ENCODE peak calls at places on chromosomes 13 and 19, in eight cellular contexts. One of them, this sample, is unnamed.

GRCh38 chr19:52592301-52592700 is 22.2 kb downstream of the ZNF701 start:
- DNase-seq in KG1: no peak
- DNase-seq in NCI-H1092 treated with DMSO at 0.1 percent for 48 hours: no peak
- DNase-seq in iris pigment epithelial cell: no peak
- DNase-seq in endodermal cell: no peak
- DNase-seq in GM10248: no peak
- DNase-seq in CD8-positive, alpha-beta memory T cell: no peak
- DNase-seq in germinal center: no peak
- DNase-seq in this sample: no peak

GRCh38 chr19:16327911-16328823 is 3.5 kb downstream of the KLF2 start:
- DNase-seq in KG1: peak
- DNase-seq in NCI-H1092 treated with DMSO at 0.1 percent for 48 hours: no peak
- DNase-seq in iris pigment epithelial cell: peak
- DNase-seq in endodermal cell: no peak
- DNase-seq in GM10248: no peak
- DNase-seq in CD8-positive, alpha-beta memory T cell: peak
- DNase-seq in germinal center: peak
- DNase-seq in this sample: no peak

GRCh38 chr19:30371960-30372824 is at the start of gene ZNF536:
- DNase-seq in KG1: no peak
- DNase-seq in NCI-H1092 treated with DMSO at 0.1 percent for 48 hours: no peak
- DNase-seq in iris pigment epithelial cell: no peak
- DNase-seq in endodermal cell: no peak
- DNase-seq in GM10248: no peak
- DNase-seq in CD8-positive, alpha-beta memory T cell: no peak
- DNase-seq in germinal center: no peak
- DNase-seq in this sample: no peak

GRCh38 chr13:104773775-104774174 is 1707.6 kb upstream of the SLC10A2 start:
- DNase-seq in KG1: peak
- DNase-seq in NCI-H1092 treated with DMSO at 0.1 percent for 48 hours: peak
- DNase-seq in iris pigment epithelial cell: peak
- DNase-seq in endodermal cell: no peak
- DNase-seq in GM10248: no peak
- DNase-seq in CD8-positive, alpha-beta memory T cell: no peak
- DNase-seq in germinal center: no peak
- DNase-seq in this sample: peak

GRCh38 chr13:101661839-101662238 is 209.4 kb downstream of the ITGBL1 start:
- DNase-seq in KG1: no peak
- DNase-seq in NCI-H1092 treated with DMSO at 0.1 percent for 48 hours: no peak
- DNase-seq in iris pigment epithelial cell: no peak
- DNase-seq in endodermal cell: no peak
- DNase-seq in GM10248: no peak
- DNase-seq in CD8-positive, alpha-beta memory T cell: no peak
- DNase-seq in germinal center: no peak
- DNase-seq in this sample: no peak

GRCh38 chr19:36604656-36605100 is 435 bp upstream of the ZNF382 start:
- DNase-seq in KG1: peak
- DNase-seq in NCI-H1092 treated with DMSO at 0.1 percent for 48 hours: peak
- DNase-seq in iris pigment epithelial cell: peak
- DNase-seq in endodermal cell: peak
- DNase-seq in GM10248: peak
- DNase-seq in CD8-positive, alpha-beta memory T cell: peak
- DNase-seq in germinal center: peak
- DNase-seq in this sample: peak

GRCh38 chr13:114019367-114019766 is 45.5 kb upstream of the C13orf46 start:
- DNase-seq in KG1: no peak
- DNase-seq in NCI-H1092 treated with DMSO at 0.1 percent for 48 hours: no peak
- DNase-seq in iris pigment epithelial cell: no peak
- DNase-seq in endodermal cell: peak
- DNase-seq in GM10248: no peak
- DNase-seq in CD8-positive, alpha-beta memory T cell: no peak
- DNase-seq in germinal center: peak
- DNase-seq in this sample: no peak

GRCh38 chr13:31124225-31124624 is 37.5 kb downstream of the HSPH1 start:
- DNase-seq in KG1: no peak
- DNase-seq in NCI-H1092 treated with DMSO at 0.1 percent for 48 hours: no peak
- DNase-seq in iris pigment epithelial cell: no peak
- DNase-seq in endodermal cell: no peak
- DNase-seq in GM10248: no peak
- DNase-seq in CD8-positive, alpha-beta memory T cell: no peak
- DNase-seq in germinal center: no peak
- DNase-seq in this sample: no peak

GRCh38 chr13:47816835-47817234 is 184.2 kb downstream of the SUCLA2 start:
- DNase-seq in KG1: no peak
- DNase-seq in NCI-H1092 treated with DMSO at 0.1 percent for 48 hours: no peak
- DNase-seq in iris pigment epithelial cell: no peak
- DNase-seq in endodermal cell: peak
- DNase-seq in GM10248: no peak
- DNase-seq in CD8-positive, alpha-beta memory T cell: no peak
- DNase-seq in germinal center: no peak
- DNase-seq in this sample: no peak

GRCh38 chr19:11338164-11338563 is 1.3 kb downstream of the RAB3D start:
- DNase-seq in KG1: no peak
- DNase-seq in NCI-H1092 treated with DMSO at 0.1 percent for 48 hours: no peak
- DNase-seq in iris pigment epithelial cell: no peak
- DNase-seq in endodermal cell: no peak
- DNase-seq in GM10248: no peak
- DNase-seq in CD8-positive, alpha-beta memory T cell: no peak
- DNase-seq in germinal center: no peak
- DNase-seq in this sample: no peak

GRCh38 chr19:51367565-51368365 is 1.0 kb downstream of the CLDND2 start:
- DNase-seq in KG1: peak
- DNase-seq in NCI-H1092 treated with DMSO at 0.1 percent for 48 hours: peak
- DNase-seq in iris pigment epithelial cell: peak
- DNase-seq in endodermal cell: peak
- DNase-seq in GM10248: peak
- DNase-seq in CD8-positive, alpha-beta memory T cell: peak
- DNase-seq in germinal center: peak
- DNase-seq in this sample: peak

GRCh38 chr13:21395953-21396352 is 63.1 kb downstream of the ZDHHC20 start:
- DNase-seq in KG1: no peak
- DNase-seq in NCI-H1092 treated with DMSO at 0.1 percent for 48 hours: no peak
- DNase-seq in iris pigment epithelial cell: no peak
- DNase-seq in endodermal cell: no peak
- DNase-seq in GM10248: no peak
- DNase-seq in CD8-positive, alpha-beta memory T cell: no peak
- DNase-seq in germinal center: no peak
- DNase-seq in this sample: no peak

GRCh38 chr13:32902898-32903297 is 113.3 kb upstream of the KL start:
- DNase-seq in KG1: no peak
- DNase-seq in NCI-H1092 treated with DMSO at 0.1 percent for 48 hours: no peak
- DNase-seq in iris pigment epithelial cell: peak
- DNase-seq in endodermal cell: peak
- DNase-seq in GM10248: no peak
- DNase-seq in CD8-positive, alpha-beta memory T cell: no peak
- DNase-seq in germinal center: no peak
- DNase-seq in this sample: no peak

GRCh38 chr19:29001006-29001921 is 211.7 kb downstream of the UQCRFS1 start:
- DNase-seq in KG1: no peak
- DNase-seq in NCI-H1092 treated with DMSO at 0.1 percent for 48 hours: no peak
- DNase-seq in iris pigment epithelial cell: no peak
- DNase-seq in endodermal cell: no peak
- DNase-seq in GM10248: no peak
- DNase-seq in CD8-positive, alpha-beta memory T cell: no peak
- DNase-seq in germinal center: no peak
- DNase-seq in this sample: no peak

GRCh38 chr19:1074512-1075283 is 7.7 kb downstream of the ARHGAP45 start:
- DNase-seq in KG1: peak
- DNase-seq in NCI-H1092 treated with DMSO at 0.1 percent for 48 hours: peak
- DNase-seq in iris pigment epithelial cell: no peak
- DNase-seq in endodermal cell: no peak
- DNase-seq in GM10248: peak
- DNase-seq in CD8-positive, alpha-beta memory T cell: peak
- DNase-seq in germinal center: peak
- DNase-seq in this sample: no peak

GRCh38 chr13:88979465-88980180 is 1308.5 kb downstream of the SLITRK5 start:
- DNase-seq in KG1: peak
- DNase-seq in NCI-H1092 treated with DMSO at 0.1 percent for 48 hours: peak
- DNase-seq in iris pigment epithelial cell: no peak
- DNase-seq in endodermal cell: no peak
- DNase-seq in GM10248: no peak
- DNase-seq in CD8-positive, alpha-beta memory T cell: no peak
- DNase-seq in germinal center: no peak
- DNase-seq in this sample: no peak

GRCh38 chr13:27643334-27644158 is 21.9 kb downstream of the POLR1D start:
- DNase-seq in KG1: no peak
- DNase-seq in NCI-H1092 treated with DMSO at 0.1 percent for 48 hours: no peak
- DNase-seq in iris pigment epithelial cell: no peak
- DNase-seq in endodermal cell: no peak
- DNase-seq in GM10248: no peak
- DNase-seq in CD8-positive, alpha-beta memory T cell: no peak
- DNase-seq in germinal center: no peak
- DNase-seq in this sample: no peak

GRCh38 chr19:44657211-44657921 is 13.7 kb downstream of the PVR start:
- DNase-seq in KG1: peak
- DNase-seq in NCI-H1092 treated with DMSO at 0.1 percent for 48 hours: no peak
- DNase-seq in iris pigment epithelial cell: peak
- DNase-seq in endodermal cell: peak
- DNase-seq in GM10248: peak
- DNase-seq in CD8-positive, alpha-beta memory T cell: peak
- DNase-seq in germinal center: peak
- DNase-seq in this sample: peak

GRCh38 chr13:28819748-28820098 is 416 bp upstream of the MTUS2 start:
- DNase-seq in KG1: peak
- DNase-seq in NCI-H1092 treated with DMSO at 0.1 percent for 48 hours: peak
- DNase-seq in iris pigment epithelial cell: peak
- DNase-seq in endodermal cell: peak
- DNase-seq in GM10248: peak
- DNase-seq in CD8-positive, alpha-beta memory T cell: no peak
- DNase-seq in germinal center: peak
- DNase-seq in this sample: peak

GRCh38 chr13:97653741-97654140 is 219.8 kb downstream of the RAP2A start:
- DNase-seq in KG1: no peak
- DNase-seq in NCI-H1092 treated with DMSO at 0.1 percent for 48 hours: no peak
- DNase-seq in iris pigment epithelial cell: no peak
- DNase-seq in endodermal cell: no peak
- DNase-seq in GM10248: no peak
- DNase-seq in CD8-positive, alpha-beta memory T cell: no peak
- DNase-seq in germinal center: no peak
- DNase-seq in this sample: peak

GRCh38 chr19:46221981-46222610 is 7.4 kb upstream of the IGFL1 start:
- DNase-seq in KG1: no peak
- DNase-seq in NCI-H1092 treated with DMSO at 0.1 percent for 48 hours: no peak
- DNase-seq in iris pigment epithelial cell: peak
- DNase-seq in endodermal cell: peak
- DNase-seq in GM10248: no peak
- DNase-seq in CD8-positive, alpha-beta memory T cell: no peak
- DNase-seq in germinal center: no peak
- DNase-seq in this sample: peak

GRCh38 chr13:25415196-25415595 is 43.4 kb downstream of the ATP8A2 start:
- DNase-seq in KG1: no peak
- DNase-seq in NCI-H1092 treated with DMSO at 0.1 percent for 48 hours: peak
- DNase-seq in iris pigment epithelial cell: no peak
- DNase-seq in endodermal cell: no peak
- DNase-seq in GM10248: no peak
- DNase-seq in CD8-positive, alpha-beta memory T cell: no peak
- DNase-seq in germinal center: no peak
- DNase-seq in this sample: no peak

GRCh38 chr13:83168575-83168974 is 713.7 kb downstream of the SLITRK1 start:
- DNase-seq in KG1: no peak
- DNase-seq in NCI-H1092 treated with DMSO at 0.1 percent for 48 hours: no peak
- DNase-seq in iris pigment epithelial cell: peak
- DNase-seq in endodermal cell: no peak
- DNase-seq in GM10248: no peak
- DNase-seq in CD8-positive, alpha-beta memory T cell: no peak
- DNase-seq in germinal center: no peak
- DNase-seq in this sample: peak

GRCh38 chr19:32164384-32164992 is 180.9 kb upstream of the ZNF507 start:
- DNase-seq in KG1: no peak
- DNase-seq in NCI-H1092 treated with DMSO at 0.1 percent for 48 hours: no peak
- DNase-seq in iris pigment epithelial cell: no peak
- DNase-seq in endodermal cell: no peak
- DNase-seq in GM10248: no peak
- DNase-seq in CD8-positive, alpha-beta memory T cell: no peak
- DNase-seq in germinal center: no peak
- DNase-seq in this sample: no peak

GRCh38 chr19:21439372-21439771 is 42.4 kb downstream of the ZNF493 start:
- DNase-seq in KG1: no peak
- DNase-seq in NCI-H1092 treated with DMSO at 0.1 percent for 48 hours: no peak
- DNase-seq in iris pigment epithelial cell: peak
- DNase-seq in endodermal cell: no peak
- DNase-seq in GM10248: no peak
- DNase-seq in CD8-positive, alpha-beta memory T cell: no peak
- DNase-seq in germinal center: no peak
- DNase-seq in this sample: no peak

GRCh38 chr19:49588370-49589122 is 2.4 kb upstream of the PRR12 start:
- DNase-seq in KG1: no peak
- DNase-seq in NCI-H1092 treated with DMSO at 0.1 percent for 48 hours: no peak
- DNase-seq in iris pigment epithelial cell: no peak
- DNase-seq in endodermal cell: no peak
- DNase-seq in GM10248: no peak
- DNase-seq in CD8-positive, alpha-beta memory T cell: no peak
- DNase-seq in germinal center: no peak
- DNase-seq in this sample: no peak

GRCh38 chr13:73341748-73342147 is 282.9 kb downstream of the KLF5 start:
- DNase-seq in KG1: no peak
- DNase-seq in NCI-H1092 treated with DMSO at 0.1 percent for 48 hours: no peak
- DNase-seq in iris pigment epithelial cell: peak
- DNase-seq in endodermal cell: peak
- DNase-seq in GM10248: no peak
- DNase-seq in CD8-positive, alpha-beta memory T cell: no peak
- DNase-seq in germinal center: no peak
- DNase-seq in this sample: no peak

GRCh38 chr13:48255090-48255489 is 22.1 kb downstream of the ITM2B start:
- DNase-seq in KG1: no peak
- DNase-seq in NCI-H1092 treated with DMSO at 0.1 percent for 48 hours: no peak
- DNase-seq in iris pigment epithelial cell: no peak
- DNase-seq in endodermal cell: no peak
- DNase-seq in GM10248: no peak
- DNase-seq in CD8-positive, alpha-beta memory T cell: no peak
- DNase-seq in germinal center: no peak
- DNase-seq in this sample: no peak

GRCh38 chr13:20159646-20160345 is 1.1 kb downstream of the GJA3 start:
- DNase-seq in KG1: no peak
- DNase-seq in NCI-H1092 treated with DMSO at 0.1 percent for 48 hours: no peak
- DNase-seq in iris pigment epithelial cell: peak
- DNase-seq in endodermal cell: peak
- DNase-seq in GM10248: no peak
- DNase-seq in CD8-positive, alpha-beta memory T cell: no peak
- DNase-seq in germinal center: no peak
- DNase-seq in this sample: no peak

GRCh38 chr13:59490651-59491050 is 673.1 kb downstream of the DIAPH3 start:
- DNase-seq in KG1: no peak
- DNase-seq in NCI-H1092 treated with DMSO at 0.1 percent for 48 hours: no peak
- DNase-seq in iris pigment epithelial cell: no peak
- DNase-seq in endodermal cell: no peak
- DNase-seq in GM10248: no peak
- DNase-seq in CD8-positive, alpha-beta memory T cell: no peak
- DNase-seq in germinal center: no peak
- DNase-seq in this sample: no peak

GRCh38 chr13:40341501-40341900 is 324.9 kb downstream of the FOXO1 start:
- DNase-seq in KG1: no peak
- DNase-seq in NCI-H1092 treated with DMSO at 0.1 percent for 48 hours: no peak
- DNase-seq in iris pigment epithelial cell: no peak
- DNase-seq in endodermal cell: no peak
- DNase-seq in GM10248: no peak
- DNase-seq in CD8-positive, alpha-beta memory T cell: no peak
- DNase-seq in germinal center: no peak
- DNase-seq in this sample: no peak

GRCh38 chr19:48813123-48813911 is 2.5 kb upstream of the BCAT2 start:
- DNase-seq in KG1: no peak
- DNase-seq in NCI-H1092 treated with DMSO at 0.1 percent for 48 hours: no peak
- DNase-seq in iris pigment epithelial cell: no peak
- DNase-seq in endodermal cell: peak
- DNase-seq in GM10248: peak
- DNase-seq in CD8-positive, alpha-beta memory T cell: no peak
- DNase-seq in germinal center: no peak
- DNase-seq in this sample: no peak

GRCh38 chr13:72953391-72953960 is 105.3 kb upstream of the KLF5 start:
- DNase-seq in KG1: no peak
- DNase-seq in NCI-H1092 treated with DMSO at 0.1 percent for 48 hours: no peak
- DNase-seq in iris pigment epithelial cell: no peak
- DNase-seq in endodermal cell: no peak
- DNase-seq in GM10248: no peak
- DNase-seq in CD8-positive, alpha-beta memory T cell: no peak
- DNase-seq in germinal center: no peak
- DNase-seq in this sample: no peak

GRCh38 chr13:73351730-73352129 is 292.9 kb downstream of the KLF5 start:
- DNase-seq in KG1: no peak
- DNase-seq in NCI-H1092 treated with DMSO at 0.1 percent for 48 hours: no peak
- DNase-seq in iris pigment epithelial cell: no peak
- DNase-seq in endodermal cell: no peak
- DNase-seq in GM10248: no peak
- DNase-seq in CD8-positive, alpha-beta memory T cell: no peak
- DNase-seq in germinal center: no peak
- DNase-seq in this sample: no peak

This sample was measured in amniotic stem cell.